ENCODE peak calls at places on chromosome 22, in seven cellular contexts. Z is DMS153, G is mucosa of descending colon, B is right cardiac atrium, I is ELF-1, F is KG1, S is NCI-H774. J is an unnamed sample.

GRCh38 chr22:20399866-20400605 is 6.1 kb downstream of the ZNF74 start:
- DNase-seq in S (no peak), Z (no peak), I (no peak), G (no peak), F (no peak), B (no peak), J (no peak)

GRCh38 chr22:35218079-35218478 is 39.2 kb upstream of the HMGXB4 start:
- DNase-seq in B (no peak), S (no peak), F (no peak), G (no peak), I (no peak), Z (no peak), J (no peak)

GRCh38 chr22:39266398-39267030 is 21.7 kb upstream of the PDGFB start:
- DNase-seq in S (no peak), B (no peak), Z (no peak), F (no peak), G (peak), I (no peak), J (no peak)

GRCh38 chr22:36756746-36757607 is 18.9 kb downstream of the IFT27 start:
- DNase-seq in Z (no peak), G (no peak), I (no peak), S (no peak), F (no peak), B (no peak), J (no peak)

GRCh38 chr22:48974443-48975251 is 853.0 kb downstream of the BRD1 start:
- DNase-seq in B (no peak), I (peak), S (no peak), G (no peak), F (no peak), Z (no peak), J (no peak)

GRCh38 chr22:34850010-34850409 is 215.9 kb upstream of the ISX start:
- DNase-seq in S (no peak), I (no peak), G (no peak), B (no peak), F (no peak), Z (no peak), J (no peak)

GRCh38 chr22:38017939-38018885 is 33.9 kb upstream of the SOX10 start:
- DNase-seq in I (no peak), B (no peak), F (no peak), G (no peak), Z (no peak), S (no peak), J (no peak)

GRCh38 chr22:31084811-31085492 is 3.8 kb downstream of the SMTN start:
- DNase-seq in Z (no peak), G (peak), B (peak), S (peak), I (peak), F (peak), J (peak)

GRCh38 chr22:46636221-46637002 is 16.2 kb downstream of the GRAMD4 start:
- DNase-seq in S (no peak), Z (no peak), G (no peak), F (no peak), I (no peak), B (peak), J (no peak)

GRCh38 chr22:46663001-46663400 is 42.8 kb downstream of the GRAMD4 start:
- DNase-seq in F (no peak), S (no peak), I (no peak), Z (no peak), G (no peak), B (peak), J (no peak)

GRCh38 chr22:23580586-23581251 is 629 bp upstream of the IGLL1 start:
- DNase-seq in S (no peak), F (no peak), I (no peak), G (no peak), Z (no peak), B (no peak), J (peak)

GRCh38 chr22:16866167-16866566 is 41.0 kb upstream of the XKR3 start:
- DNase-seq in I (no peak), F (no peak), Z (no peak), S (no peak), G (no peak), B (no peak), J (no peak)

GRCh38 chr22:27825174-27825573 is 23.6 kb upstream of the MN1 start:
- DNase-seq in Z (no peak), G (peak), S (no peak), I (peak), B (no peak), F (no peak), J (no peak)

GRCh38 chr22:22074634-22075381 is 92.2 kb upstream of the TOP3B start:
- DNase-seq in F (no peak), Z (no peak), G (no peak), B (no peak), I (no peak), S (no peak), J (no peak)

GRCh38 chr22:29359469-29359868 is 28.9 kb downstream of the AP1B1 start:
- DNase-seq in B (peak), Z (peak), I (peak), G (peak), F (no peak), S (no peak), J (no peak)

GRCh38 chr22:37390075-37390474 is 37.2 kb downstream of the ELFN2 start:
- DNase-seq in G (no peak), F (no peak), S (no peak), B (no peak), I (no peak), Z (no peak), J (no peak)

GRCh38 chr22:40156001-40156516 is 21.7 kb upstream of the TNRC6B start:
- DNase-seq in Z (peak), G (peak), F (no peak), B (no peak), I (peak), S (peak), J (no peak)

GRCh38 chr22:39800790-39801540 is 92.6 kb downstream of the ENTHD1 start:
- DNase-seq in I (no peak), F (no peak), B (no peak), G (no peak), S (peak), Z (peak), J (no peak)

GRCh38 chr22:46518038-46518437 is 19.4 kb downstream of the CELSR1 start:
- DNase-seq in F (no peak), Z (no peak), G (no peak), B (no peak), S (no peak), I (no peak), J (no peak)

GRCh38 chr22:23305922-23306374 is 125.6 kb downstream of the BCR start:
- DNase-seq in S (peak), B (peak), G (no peak), I (no peak), F (no peak), Z (peak), J (no peak)

GRCh38 chr22:28351585-28351984 is 328.1 kb downstream of the TTC28 start:
- DNase-seq in Z (no peak), B (no peak), F (no peak), G (no peak), S (no peak), I (no peak), J (no peak)

GRCh38 chr22:47318041-47318737 is 555.7 kb downstream of the TBC1D22A start:
- DNase-seq in S (no peak), G (no peak), F (no peak), B (no peak), Z (no peak), I (no peak), J (no peak)

GRCh38 chr22:49671331-49672012 is 156.2 kb downstream of the BRD1 start:
- DNase-seq in I (no peak), F (no peak), Z (no peak), B (no peak), G (no peak), S (no peak), J (no peak)

GRCh38 chr22:37229012-37229804 is 14.9 kb downstream of the RAC2 start:
- DNase-seq in B (peak), I (no peak), F (no peak), Z (no peak), G (no peak), S (no peak), J (peak)

GRCh38 chr22:23240639-23241389 is 60.5 kb downstream of the BCR start:
- DNase-seq in I (peak), B (peak), S (no peak), F (no peak), G (peak), Z (no peak), J (no peak)

GRCh38 chr22:17368727-17369552 is at the start of gene CECR2:
- DNase-seq in S (peak), Z (peak), I (peak), B (peak), F (no peak), G (peak), J (peak)

GRCh38 chr22:38270091-38270972 is 2.5 kb downstream of the TMEM184B start:
- DNase-seq in Z (no peak), I (no peak), G (no peak), F (no peak), B (no peak), S (no peak), J (no peak)

J was measured in left lung.